ENCODE peak calls at places on chromosomes 12 and 14, in four cellular contexts. H is MV-4-11; S is activated T-helper 1 cell treated with anti-CD3 and anti-CD28 coated beads, Interleukin-12 subunit alpha, Interleukin-12 subunit beta, Interleukin-2, Interleukin-4 antibody, amounts not matched to agents 30 ng/mL and 10 ng/mL and 1 ng/mL, durations not matched to agents 14 hours and 24 hours and 36 hours; Z is nephron progenitor cell. U is an unnamed sample.

GRCh38 chr12:7089196-7089871 is 2.9 kb downstream of the C1R start:
- DNase-seq in H (no peak), S (no peak), Z (no peak), U (no peak)

GRCh38 chr14:100778951-100779690 is 46.8 kb upstream of the MEG3 start:
- DNase-seq in H (no peak), S (no peak), Z (no peak), U (no peak)

GRCh38 chr14:103091883-103092222 is 2.7 kb upstream of the EXOC3L4 start:
- DNase-seq in H (no peak), S (no peak), Z (no peak), U (no peak)

GRCh38 chr14:64294672-64295413 is 672 bp upstream of the ESR2 start:
- DNase-seq in H (no peak), S (peak), Z (peak), U (peak)

GRCh38 chr12:126219139-126219538 is 1153.9 kb downstream of the AACS start:
- DNase-seq in H (no peak), S (no peak), Z (no peak), U (no peak)

GRCh38 chr14:68749487-68750475 is 43.1 kb downstream of the ZFP36L1 start:
- DNase-seq in H (no peak), S (no peak), Z (no peak), U (no peak)

GRCh38 chr12:64186789-64187188 is 35.3 kb downstream of the KICS2 start:
- DNase-seq in H (no peak), S (no peak), Z (no peak), U (peak)

GRCh38 chr14:100147181-100147631 is 12.2 kb downstream of the DEGS2 start:
- DNase-seq in H (peak), S (peak), Z (no peak), U (no peak)

U was measured in PC-9.